ENCODE peak calls at places on chromosome 7, in seven cellular contexts. R, K, X, U, D, N and T are unnamed samples.
A peak's percentile ranks its signal among the peaks of the same experiment; 100 is the strongest.

GRCh38 chr7:23394828-23395227 is 75.5 kb downstream of the IGF2BP3 start:
- DNase-seq in D (no peak), X (no peak), R (no peak), U (no peak), K (no peak), N (no peak), T (no peak)

GRCh38 chr7:125661006-125661405 is 731.4 kb upstream of the POT1 start:
- DNase-seq in R (no peak), X (no peak), D (no peak), K (no peak), U (no peak), N (no peak), T (no peak)

GRCh38 chr7:138000081-138000701 is 1.7 kb downstream of the CREB3L2 start:
- DNase-seq in X (peak; percentile 74), U (no peak), D (peak; percentile 53), K (no peak), N (peak; percentile 41), R (peak; percentile 44), T (no peak)

GRCh38 chr7:100914879-100915442 is 19.3 kb upstream of the ACHE start:
- DNase-seq in N (no peak), U (no peak), X (peak; percentile 18), R (no peak), K (no peak), D (no peak), T (no peak)

GRCh38 chr7:27994639-27995038 is 186.0 kb downstream of the JAZF1 start:
- DNase-seq in R (no peak), N (no peak), K (no peak), U (no peak), X (no peak), D (peak; percentile 50), T (no peak)

GRCh38 chr7:157010588-157011332 is at the start of gene MNX1:
- DNase-seq in N (peak; percentile 89), R (peak; percentile 51), K (peak; percentile 92), U (no peak), X (peak; percentile 87), D (peak; percentile 88), T (peak; percentile 13)

GRCh38 chr7:70739646-70740045 is 392.3 kb upstream of the GALNT17 start:
- DNase-seq in N (no peak), D (no peak), R (no peak), X (no peak), K (no peak), U (no peak), T (no peak)

GRCh38 chr7:33698006-33698405 is 207.3 kb upstream of the BMPER start:
- DNase-seq in X (no peak), N (no peak), R (no peak), D (no peak), U (no peak), K (no peak), T (no peak)

GRCh38 chr7:136870799-136871487 is 2.5 kb downstream of the CHRM2 start:
- DNase-seq in X (no peak), N (no peak), R (peak; percentile 23), U (no peak), K (peak; percentile 48), D (no peak), T (no peak)

GRCh38 chr7:38461887-38462286 is 169.3 kb downstream of the AMPH start:
- DNase-seq in N (no peak), X (no peak), D (no peak), U (no peak), K (no peak), R (no peak), T (no peak)

GRCh38 chr7:122626785-122627184 is 72.1 kb downstream of the RNF133 start:
- DNase-seq in K (no peak), D (no peak), X (no peak), R (no peak), U (no peak), N (no peak), T (no peak)

GRCh38 chr7:100684534-100685042 is 9.5 kb downstream of the GIGYF1 start:
- DNase-seq in R (no peak), U (no peak), N (no peak), X (peak; percentile 48), D (no peak), K (no peak), T (no peak)

GRCh38 chr7:108613147-108613948 is 43.7 kb downstream of the DNAJB9 start:
- DNase-seq in R (no peak), N (no peak), D (no peak), K (no peak), X (no peak), U (no peak), T (peak; percentile 35)

GRCh38 chr7:79782256-79782655 is 328.8 kb upstream of the MAGI2 start:
- DNase-seq in D (no peak), K (no peak), R (no peak), N (no peak), X (no peak), U (no peak), T (no peak)

GRCh38 chr7:41190615-41191014 is 512.3 kb downstream of the INHBA start:
- DNase-seq in X (no peak), R (no peak), U (no peak), D (no peak), K (no peak), N (no peak), T (no peak)

GRCh38 chr7:41188163-41189130 is 514.4 kb downstream of the INHBA start:
- DNase-seq in U (no peak), K (no peak), R (no peak), D (no peak), X (no peak), N (no peak), T (no peak)

GRCh38 chr7:41189866-41190265 is 513.0 kb downstream of the INHBA start:
- DNase-seq in D (no peak), N (no peak), R (no peak), K (no peak), X (no peak), U (no peak), T (no peak)

GRCh38 chr7:41185851-41186250 is 517.0 kb downstream of the INHBA start:
- DNase-seq in D (no peak), U (no peak), K (no peak), R (no peak), X (no peak), N (no peak), T (no peak)

GRCh38 chr7:41187322-41187721 is 515.6 kb downstream of the INHBA start:
- DNase-seq in U (no peak), D (no peak), X (no peak), R (no peak), K (no peak), N (no peak), T (no peak)
- H3K4me1 ChIP-seq in U (no peaks in the 10 kb centered on the region), D (no peaks in the 10 kb centered on the region), X (peaks cover 4% of the 10 kb centered on the region), R (no peaks in the 10 kb centered on the region), K (no peaks in the 10 kb centered on the region), N (no peaks in the 10 kb centered on the region), T (no peaks in the 10 kb centered on the region)

GRCh38 chr7:24401628-24402593 is 117.9 kb downstream of the NPY start:
- DNase-seq in U (no peak), D (no peak), K (no peak), R (no peak), N (no peak), X (no peak), T (no peak)
- H3K4me3 ChIP-seq in U (no peak overlapping the region), D (no peak overlapping the region), K (no peak overlapping the region), R (no peak overlapping the region), N (no peak overlapping the region), X (peak overlapping the region; percentile 19), T (peak overlapping the region; percentile 1)

GRCh38 chr7:131608112-131608498 is 51.7 kb upstream of the PODXL start:
- DNase-seq in K (no peak), U (no peak), X (no peak), D (no peak), R (no peak), N (no peak), T (no peak)

GRCh38 chr7:131607291-131608111 is 51.1 kb upstream of the PODXL start:
- DNase-seq in X (no peak), N (no peak), U (no peak), K (no peak), D (no peak), R (no peak), T (no peak)

GRCh38 chr7:131604841-131605279 is 48.4 kb upstream of the PODXL start:
- DNase-seq in U (no peak), R (no peak), X (no peak), K (no peak), N (no peak), D (no peak), T (no peak)

GRCh38 chr7:131605280-131605878 is 49.0 kb upstream of the PODXL start:
- DNase-seq in K (no peak), U (no peak), N (no peak), X (no peak), R (no peak), D (no peak), T (no peak)

DNA sequence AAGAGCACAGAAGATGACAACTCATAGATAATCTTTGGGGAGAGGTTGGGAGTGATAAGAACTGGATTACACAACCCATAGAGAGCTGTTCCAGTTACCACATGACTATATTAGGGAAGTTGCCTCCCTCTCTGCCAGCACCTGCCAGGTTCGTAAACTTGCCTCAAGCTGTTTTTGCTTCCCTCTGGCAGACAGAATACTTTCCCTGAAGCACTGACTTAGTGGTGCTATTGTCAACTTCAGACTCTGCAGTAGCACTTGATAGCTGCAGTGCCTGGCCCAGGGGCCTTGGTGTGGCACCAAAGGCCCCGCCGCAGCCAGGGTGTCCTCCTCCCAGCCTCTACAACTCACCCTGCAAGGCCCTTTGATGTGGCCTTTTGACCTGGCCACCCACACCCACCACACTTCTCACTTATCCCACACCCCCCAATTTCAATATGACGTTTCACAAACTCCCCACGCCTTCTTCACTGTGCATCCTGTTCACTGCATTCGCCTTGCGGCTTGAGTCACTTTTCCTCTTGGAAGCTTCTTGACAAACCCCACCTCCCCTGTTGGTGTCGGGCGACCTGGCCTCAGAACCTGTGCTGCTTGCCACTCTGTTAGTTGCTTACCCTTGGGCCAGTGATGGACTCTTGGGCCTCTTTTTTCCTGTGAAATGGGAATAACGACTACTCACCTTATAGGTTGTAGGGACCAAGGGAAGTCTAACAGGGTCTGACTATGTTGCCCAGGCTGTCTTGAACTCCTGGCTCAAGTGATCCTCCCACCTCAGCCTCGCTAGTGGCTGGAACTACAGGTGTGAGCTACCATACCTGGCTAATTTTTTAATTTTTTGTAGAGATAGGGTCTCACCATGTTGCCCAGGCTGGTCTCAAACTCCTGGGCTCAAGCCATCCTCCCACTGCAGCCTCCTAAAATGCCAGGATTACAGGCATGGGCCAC is 50.2 kb upstream of the PODXL start:
- DNase-seq in X (no peak), N (no peak), K (no peak), U (no peak), R (no peak), D (no peak), T (no peak)
- H3K27ac ChIP-seq in X (no peak overlapping the region), N (no peak overlapping the region), K (no peak overlapping the region), U (no peak overlapping the region), R (peak overlapping the region; percentile 18), D (no peak overlapping the region), T (no peak overlapping the region)

DNA sequence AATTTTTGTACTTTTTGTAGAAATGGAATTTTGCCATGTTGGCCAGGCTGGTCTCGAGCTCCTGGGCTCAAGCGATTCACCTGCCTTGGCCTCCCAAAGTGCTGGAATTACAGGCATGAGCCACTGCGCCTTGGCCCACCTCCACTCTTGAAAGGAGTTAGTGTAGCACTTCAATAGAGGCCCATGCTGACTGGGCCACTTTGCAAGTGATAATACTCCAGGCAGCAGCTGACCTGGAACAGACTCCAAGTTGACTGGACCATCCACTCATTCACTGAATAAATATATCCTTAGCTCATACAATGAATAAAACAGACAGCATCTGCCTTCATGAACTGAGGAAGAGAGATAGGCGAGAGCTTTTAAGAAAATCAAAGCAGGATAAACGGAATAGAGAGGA is 14.7 kb downstream of the CPVL start:
- DNase-seq in N (no peak), R (no peak), X (no peak), U (no peak), D (no peak), K (no peak), T (no peak)
- H3K4me1 ChIP-seq in N (no peaks in the 10 kb centered on the region), R (peaks cover 10% of the 10 kb centered on the region), X (peaks cover 2% of the 10 kb centered on the region), U (no peaks in the 10 kb centered on the region), D (no peaks in the 10 kb centered on the region), K (no peaks in the 10 kb centered on the region), T (no peaks in the 10 kb centered on the region)